ENCODE peak calls at places on chromosomes 3 and 15, in four cellular contexts. B is natural killer cell, R is HepG2, O is GM23338. Z is an unnamed sample.

GRCh38 chr3:67529337-67529736 is 125.1 kb downstream of the SUCLG2 start:
- DNase-seq in B (no peak), R (peak; percentile 8), O (no peak), Z (no peak)

GRCh38 chr3:58659051-58659675 is 7.4 kb downstream of the FAM3D start:
- DNase-seq in O (peak; percentile 82), B (no peak), R (peak; percentile 33), Z (no peak)

GRCh38 chr15:58467121-58467721 is 35.4 kb downstream of the LIPC start:
- DNase-seq in O (no peak), B (no peak), R (peak; percentile 83), Z (no peak)

GRCh38 chr3:52851348-52851747 is 16.5 kb upstream of the MUSTN1 start:
- DNase-seq in O (peak; percentile 83), B (no peak), R (peak; percentile 58), Z (no peak)

GRCh38 chr15:86916671-86917450 is 837.2 kb downstream of the AGBL1 start:
- DNase-seq in B (no peak), O (no peak), R (no peak), Z (no peak)

GRCh38 chr3:58685641-58686040 is 19.1 kb upstream of the FAM3D start:
- DNase-seq in O (no peak), R (no peak), B (no peak), Z (no peak)

GRCh38 chr15:98085003-98085639 is 124.6 kb downstream of the ARRDC4 start:
- DNase-seq in O (peak; percentile 80), B (no peak), R (peak; percentile 43), Z (peak; percentile 23)

GRCh38 chr3:175404026-175404425 is 544.9 kb downstream of the NAALADL2 start:
- DNase-seq in R (no peak), O (no peak), B (no peak), Z (no peak)

GRCh38 chr3:46712191-46713047 is 5.2 kb downstream of the PRSS50 start:
- DNase-seq in R (no peak), B (no peak), O (no peak), Z (no peak)

GRCh38 chr3:152291238-152291637 is 22.5 kb downstream of the MBNL1 start:
- DNase-seq in B (no peak), O (no peak), R (no peak), Z (no peak)

GRCh38 chr3:96814581-96815567 is at the start of gene EPHA6:
- DNase-seq in O (peak; percentile 44), R (no peak), B (no peak), Z (peak; percentile 17)

GRCh38 chr3:48411041-48411588 is 18.8 kb downstream of the PLXNB1 start:
- DNase-seq in O (no peak), R (no peak), B (no peak), Z (no peak)

GRCh38 chr3:133851266-133851906 is 44.3 kb downstream of the RAB6B start:
- DNase-seq in R (no peak), O (no peak), B (no peak), Z (no peak)

GRCh38 chr3:23448998-23449537 is 245.9 kb downstream of the UBE2E2 start:
- DNase-seq in B (no peak), O (no peak), R (no peak), Z (no peak)

GRCh38 chr3:63478962-63479660 is 173.4 kb upstream of the SNTN start:
- DNase-seq in B (no peak), R (no peak), O (no peak), Z (no peak)

GRCh38 chr3:16300881-16301359 is 35.9 kb downstream of the OXNAD1 start:
- DNase-seq in B (no peak), O (no peak), R (no peak), Z (no peak)

GRCh38 chr3:193895409-193895808 is 240.5 kb upstream of the HES1 start:
- DNase-seq in R (no peak), B (no peak), O (no peak), Z (no peak)

GRCh38 chr3:185623909-185624308 is 37.8 kb downstream of the SENP2 start:
- DNase-seq in O (no peak), B (no peak), R (no peak), Z (no peak)

GRCh38 chr3:112074616-112075497 is 11.3 kb upstream of the C3orf52 start:
- DNase-seq in B (no peak), O (no peak), R (peak; percentile 82), Z (peak; percentile 48)

GRCh38 chr3:14467723-14468620 is 65.6 kb downstream of the SLC6A6 start:
- DNase-seq in O (peak; percentile 55), R (peak; percentile 8), B (peak; percentile 49), Z (no peak)

GRCh38 chr15:31215490-31216209 is 111.0 kb upstream of the KLF13 start:
- DNase-seq in R (peak; percentile 54), O (peak; percentile 88), B (peak; percentile 68), Z (peak; percentile 78)

GRCh38 chr15:62841269-62841628 is 201.3 kb upstream of the TPM1 start:
- DNase-seq in O (no peak), B (no peak), R (no peak), Z (no peak)

GRCh38 chr3:189944285-189945145 is 176.2 kb downstream of the P3H2 start:
- DNase-seq in O (no peak), R (no peak), B (no peak), Z (no peak)

GRCh38 chr15:96086164-96086563 is 244.3 kb upstream of the NR2F2 start:
- DNase-seq in R (no peak), B (no peak), O (peak; percentile 19), Z (no peak)
- TF ChIP-seq CTCF in R (no peak), B (no peak), O (no peak), Z (no peak)

DNA sequence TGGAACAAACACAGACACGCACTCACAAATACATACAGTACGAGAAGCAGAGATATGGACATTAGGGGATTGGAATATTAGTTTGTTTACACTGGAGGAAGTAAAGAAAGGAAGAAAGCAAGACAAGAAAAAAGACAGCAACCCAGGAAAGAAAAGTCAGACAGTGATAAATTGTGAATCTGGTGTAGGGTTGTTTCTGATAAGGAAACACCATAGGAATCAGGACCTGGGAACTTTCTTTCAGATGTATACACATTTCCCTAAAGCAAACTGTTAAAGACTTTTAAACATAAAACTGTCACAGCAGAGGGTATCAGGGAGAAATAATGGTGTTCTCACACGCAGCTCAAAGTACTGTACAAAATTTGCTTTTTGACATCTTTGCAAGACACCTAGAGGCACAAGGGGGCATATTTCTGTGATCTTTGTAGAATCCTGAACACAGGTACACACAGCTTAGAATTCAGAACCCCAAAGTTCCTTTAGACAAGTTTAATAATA is 153.7 kb downstream of the TUSC7 start:
- DNase-seq in O (no peak), B (no peak), R (no peak), Z (no peak)
- TF ChIP-seq CTCF in O (no peak), B (no peak), R (no peak), Z (no peak)

DNA sequence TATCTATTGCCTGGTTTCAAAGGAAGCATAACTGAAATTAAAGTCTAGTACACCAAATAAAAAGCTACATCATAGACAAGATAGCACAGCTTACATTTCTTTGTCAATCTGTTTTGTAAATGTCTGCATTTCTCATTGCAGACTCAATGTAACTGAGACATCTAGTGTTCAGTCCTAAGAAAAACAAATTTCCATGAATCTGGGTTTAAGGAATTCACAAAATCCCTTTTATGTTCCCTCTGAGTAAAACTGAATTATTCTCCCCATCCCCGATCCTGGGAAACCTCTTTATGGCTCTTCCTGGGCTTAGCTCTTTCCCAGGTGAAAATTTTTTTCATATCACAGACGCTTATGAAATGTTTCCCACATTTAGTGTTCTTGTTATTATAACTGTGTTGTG is 21.6 kb upstream of the RASA2 start:
- DNase-seq in B (no peak), O (no peak), R (no peak), Z (no peak)
- TF ChIP-seq CTCF in B (no peak), O (no peak), R (peak; percentile 40), Z (no peak)

GRCh38 chr3:122353901-122354401 is 28.9 kb downstream of the CSTA start:
- DNase-seq in R (no peak), O (no peak), B (no peak), Z (no peak)

GRCh38 chr3:122357828-122358617 is 25.0 kb downstream of the MIX23 start:
- DNase-seq in O (no peak), B (no peak), R (no peak), Z (no peak)

GRCh38 chr3:122355612-122356011 is 27.4 kb downstream of the MIX23 start:
- DNase-seq in B (no peak), O (no peak), R (no peak), Z (no peak)

GRCh38 chr3:122358633-122359032 is 24.4 kb downstream of the MIX23 start:
- DNase-seq in R (no peak), B (no peak), O (no peak), Z (no peak)

GRCh38 chr3:122356402-122356801 is 26.6 kb downstream of the MIX23 start:
- DNase-seq in O (peak; percentile 75), R (peak; percentile 57), B (no peak), Z (peak; percentile 65)
- TF ChIP-seq CTCF in O (peak; percentile 72), R (peak; percentile 78), B (no peak), Z (no peak)

GRCh38 chr3:114659109-114660081 is 365.6 kb downstream of the TIGIT start:
- DNase-seq in O (peak; percentile 11), B (no peak), R (peak; percentile 62), Z (no peak)
- TF ChIP-seq CTCF in O (no peak), B (no peak), R (peak; percentile 49), Z (no peak)

DNA sequence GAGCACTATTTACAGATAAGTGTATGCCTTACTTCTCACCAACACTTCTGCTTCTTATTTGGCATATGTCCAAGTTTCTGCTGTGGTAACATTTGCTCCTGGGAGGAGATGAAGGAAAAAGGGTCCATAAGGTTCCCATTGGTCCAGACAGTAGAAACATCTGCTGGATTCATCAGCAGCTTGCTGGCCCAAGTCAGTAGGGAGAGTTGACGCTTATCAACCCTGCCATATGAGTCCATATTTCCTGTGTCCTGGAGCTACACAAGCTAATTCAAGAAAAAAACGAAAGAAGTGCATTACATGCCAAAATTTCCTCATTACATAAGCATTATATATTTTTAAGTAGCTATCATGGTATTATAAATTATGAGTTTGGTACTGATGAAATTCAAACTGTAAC is 824.5 kb downstream of the CADM2 start:
- DNase-seq in R (no peak), O (no peak), B (no peak), Z (no peak)
- TF ChIP-seq CTCF in R (no peak), O (no peak), B (no peak), Z (no peak)

GRCh38 chr15:66587020-66587419 is 21.2 kb upstream of the LCTL start:
- DNase-seq in B (no peak), O (no peak), R (no peak), Z (no peak)

GRCh38 chr15:66587749-66588148 is 22.0 kb upstream of the LCTL start:
- DNase-seq in O (no peak), B (no peak), R (no peak), Z (no peak)

GRCh38 chr15:66590435-66590834 is 24.6 kb upstream of the LCTL start:
- DNase-seq in B (no peak), O (no peak), R (no peak), Z (no peak)

GRCh38 chr15:66588971-66589370 is 23.2 kb upstream of the LCTL start:
- DNase-seq in O (peak; percentile 61), B (no peak), R (no peak), Z (no peak)

GRCh38 chr15:66588537-66588936 is 22.7 kb upstream of the LCTL start:
- DNase-seq in O (peak; percentile 85), B (no peak), R (no peak), Z (no peak)
- TF ChIP-seq CTCF in O (peak; percentile 74), B (no peak), R (peak; percentile 58), Z (no peak)

DNA sequence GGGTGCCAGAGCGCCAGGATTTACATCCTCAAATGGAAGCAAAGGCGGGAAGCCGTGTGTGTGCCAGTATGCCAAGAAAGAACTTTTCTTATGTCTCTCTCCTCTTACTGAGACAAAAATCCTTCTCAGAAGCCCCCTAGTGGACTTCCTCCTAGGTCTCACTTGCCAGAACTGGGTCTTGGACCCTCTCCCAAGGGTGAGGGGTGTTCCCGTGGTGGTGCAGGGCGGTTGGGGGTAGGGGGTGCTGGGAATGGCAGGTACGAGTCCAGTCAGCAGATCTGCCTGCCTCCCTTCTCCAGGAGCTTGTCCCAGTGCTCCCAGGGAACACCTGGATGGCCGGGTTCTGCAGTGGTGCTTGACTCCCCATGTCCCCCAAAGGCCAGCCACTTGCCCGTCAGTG is 52.0 kb downstream of the CORO2B start:
- DNase-seq in O (no peak), B (no peak), R (no peak), Z (no peak)
- TF ChIP-seq CTCF in O (no peak), B (no peak), R (no peak), Z (no peak)